ENCODE peak calls at places on chromosomes 6 and 20, in four cellular contexts. Y is RWPE1, O is fibroblast of lung, E is dorsolateral prefrontal cortex. R is an unnamed sample.

GRCh38 chr6:39555136-39555535 is 170.1 kb downstream of the KIF6 start:
- DNase-seq in Y (no peak), O (no peak), E (no peak), R (no peak)

GRCh38 chr6:1042583-1043457 is 269.1 kb upstream of the FOXQ1 start:
- DNase-seq in Y (no peak), O (no peak), E (no peak), R (no peak)

GRCh38 chr6:170150590-170150945 is 140.3 kb downstream of the DLL1 start:
- DNase-seq in Y (no peak), O (no peak), E (no peak), R (no peak)

GRCh38 chr6:11324453-11325023 is 92.1 kb upstream of the NEDD9 start:
- DNase-seq in Y (no peak), O (no peak), E (no peak), R (no peak)

GRCh38 chr6:28758046-28758817 is 165.6 kb downstream of the TRIM27 start:
- DNase-seq in Y (no peak), O (peak; percentile 47), E (no peak), R (peak; percentile 89)

GRCh38 chr20:36322131-36322530 is 16.0 kb downstream of the DLGAP4 start:
- DNase-seq in Y (no peak), O (no peak), E (no peak), R (no peak)

GRCh38 chr6:684831-685636 is 7.9 kb downstream of the EXOC2 start:
- DNase-seq in Y (no peak), O (peak; percentile 77), E (no peak), R (no peak)

GRCh38 chr6:39906318-39906761 is 27.9 kb downstream of the MOCS1 start:
- DNase-seq in Y (no peak), O (no peak), E (peak; percentile 38), R (no peak)

GRCh38 chr6:26437550-26437949 is 2.8 kb upstream of the BTN3A3 start:
- DNase-seq in Y (no peak), O (no peak), E (no peak), R (no peak)

GRCh38 chr20:51884561-51884960 is 82.2 kb upstream of the SALL4 start:
- DNase-seq in Y (no peak), O (peak; percentile 74), E (no peak), R (no peak)

GRCh38 chr6:28741363-28741762 is 182.4 kb downstream of the TRIM27 start:
- DNase-seq in Y (no peak), O (no peak), E (no peak), R (no peak)

GRCh38 chr6:25921525-25922203 is 8.8 kb downstream of the SLC17A2 start:
- DNase-seq in Y (no peak), O (no peak), E (no peak), R (no peak)

GRCh38 chr20:5602346-5602745 is 147.9 kb upstream of the SHLD1 start:
- DNase-seq in Y (no peak), O (peak; percentile 53), E (no peak), R (no peak)

GRCh38 chr6:139981066-139981624 is 606.7 kb upstream of the CITED2 start:
- DNase-seq in Y (no peak), O (peak; percentile 41), E (no peak), R (no peak)

GRCh38 chr6:28978959-28979561 is 26.1 kb downstream of the ZNF311 start:
- DNase-seq in Y (no peak), O (no peak), E (no peak), R (no peak)

GRCh38 chr20:50726955-50727791 is 4.2 kb upstream of the PARD6B start:
- DNase-seq in Y (no peak), O (no peak), E (no peak), R (no peak)

GRCh38 chr20:11012975-11013374 is 339.2 kb upstream of the JAG1 start:
- DNase-seq in Y (no peak), O (peak; percentile 66), E (no peak), R (no peak)

GRCh38 chr6:106114492-106114891 is 28.4 kb downstream of the PRDM1 start:
- DNase-seq in Y (no peak), O (no peak), E (no peak), R (no peak)

GRCh38 chr6:5095236-5095635 is 10.1 kb downstream of the PPP1R3G start:
- DNase-seq in Y (no peak), O (peak; percentile 77), E (no peak), R (no peak)

GRCh38 chr6:75488026-75488425 is 5.6 kb downstream of the FILIP1 start:
- DNase-seq in Y (no peak), O (peak; percentile 23), E (no peak), R (peak; percentile 61)

GRCh38 chr20:39112196-39112743 is 150.1 kb downstream of the DHX35 start:
- DNase-seq in Y (peak; percentile 93), O (peak; percentile 36), E (peak; percentile 46), R (peak; percentile 38)

GRCh38 chr6:7373739-7374138 is 15.8 kb downstream of the CAGE1 start:
- DNase-seq in Y (no peak), O (no peak), E (no peak), R (no peak)

GRCh38 chr6:125104425-125104824 is 49.1 kb upstream of the TPD52L1 start:
- DNase-seq in Y (no peak), O (peak; percentile 84), E (no peak), R (peak; percentile 91)

GRCh38 chr20:11305406-11305805 is 612.3 kb upstream of the BTBD3 start:
- DNase-seq in Y (no peak), O (peak; percentile 68), E (no peak), R (no peak)

GRCh38 chr6:169106176-169106575 is 147.5 kb downstream of the THBS2 start:
- DNase-seq in Y (no peak), O (peak; percentile 80), E (no peak), R (no peak)

GRCh38 chr6:42720739-42721138 is 1.7 kb downstream of the PRPH2 start:
- DNase-seq in Y (peak; percentile 48), O (peak; percentile 69), E (no peak), R (no peak)

GRCh38 chr6:3031857-3032256 is 32.2 kb downstream of the NQO2 start:
- DNase-seq in Y (no peak), O (no peak), E (no peak), R (no peak)

GRCh38 chr6:155117266-155117665 is 122.2 kb downstream of the TIAM2 start:
- DNase-seq in Y (no peak), O (peak; percentile 94), E (no peak), R (no peak)

GRCh38 chr6:107847844-107848802 is 24.0 kb upstream of the SCML4 start:
- DNase-seq in Y (peak; percentile 80), O (peak; percentile 69), E (peak; percentile 93), R (peak; percentile 89)

GRCh38 chr6:28383235-28384142 is 16.1 kb downstream of the ZSCAN12 start:
- DNase-seq in Y (peak; percentile 82), O (peak; percentile 83), E (peak; percentile 71), R (peak; percentile 51)

GRCh38 chr20:5377484-5377883 is 60.7 kb upstream of the PROKR2 start:
- DNase-seq in Y (no peak), O (no peak), E (no peak), R (no peak)

GRCh38 chr20:52494244-52494643 is 302.7 kb upstream of the ZFP64 start:
- DNase-seq in Y (peak; percentile 84), O (peak; percentile 99), E (no peak), R (peak; percentile 25)

GRCh38 chr6:105153676-105154075 is 26.1 kb downstream of the POPDC3 start:
- DNase-seq in Y (no peak), O (no peak), E (no peak), R (no peak)

DNA sequence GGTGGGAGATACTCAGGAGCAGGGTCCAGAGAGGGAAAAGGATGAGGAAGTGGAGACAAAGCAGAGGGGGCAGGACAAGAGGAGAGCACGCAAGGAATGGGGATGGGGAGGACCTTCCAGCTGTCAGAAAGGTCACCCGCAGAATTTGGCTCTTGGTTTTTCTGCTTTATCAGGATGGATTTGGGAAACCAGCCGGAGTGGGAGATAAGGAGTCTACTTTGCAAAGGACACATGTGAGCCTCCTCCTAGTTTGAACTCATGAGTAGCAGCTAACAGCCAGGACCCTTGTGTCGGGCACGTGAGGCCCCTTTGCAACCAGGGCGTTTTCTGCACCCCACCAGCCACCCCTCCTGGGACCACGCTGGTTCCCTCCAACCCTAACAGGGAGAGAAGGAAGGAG is 7.6 kb upstream of the MICA start:
- DNase-seq in Y (no peak), O (no peak), E (no peak), R (no peak)
- H3K27ac ChIP-seq in Y (no peak overlapping the region), O (peak overlapping the region; percentile 38), E (no peak overlapping the region), R (no peak overlapping the region)

DNA sequence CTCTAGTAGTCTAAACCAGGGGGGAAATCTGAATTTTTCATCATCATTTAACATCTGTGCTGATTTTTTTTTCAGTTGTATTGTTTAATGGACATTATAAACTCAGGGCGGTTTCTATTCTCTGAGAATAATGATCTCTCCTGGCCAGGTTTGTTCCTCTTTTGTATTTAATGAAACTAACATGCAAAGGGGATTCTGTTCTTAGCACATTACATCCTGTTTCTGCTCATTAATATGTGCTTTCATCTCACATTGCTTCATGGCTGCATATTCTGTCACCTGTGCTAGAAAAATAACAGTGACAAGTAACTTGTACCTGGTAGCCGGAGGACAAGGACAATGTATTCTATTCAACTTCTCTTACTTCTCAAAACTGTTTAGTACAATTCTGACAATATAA is 806 bp downstream of the HLA-DOB start:
- DNase-seq in Y (no peak), O (no peak), E (no peak), R (no peak)
- H3K27ac ChIP-seq in Y (no peak overlapping the region), O (no peak overlapping the region), E (no peak overlapping the region), R (no peak overlapping the region)

GRCh38 chr6:119390276-119390793 is 40.8 kb upstream of the MAN1A1 start:
- DNase-seq in Y (no peak), O (peak; percentile 41), E (no peak), R (no peak)
- H3K27ac ChIP-seq in Y (no peak overlapping the region), O (no peak overlapping the region), E (no peak overlapping the region), R (no peak overlapping the region)

DNA sequence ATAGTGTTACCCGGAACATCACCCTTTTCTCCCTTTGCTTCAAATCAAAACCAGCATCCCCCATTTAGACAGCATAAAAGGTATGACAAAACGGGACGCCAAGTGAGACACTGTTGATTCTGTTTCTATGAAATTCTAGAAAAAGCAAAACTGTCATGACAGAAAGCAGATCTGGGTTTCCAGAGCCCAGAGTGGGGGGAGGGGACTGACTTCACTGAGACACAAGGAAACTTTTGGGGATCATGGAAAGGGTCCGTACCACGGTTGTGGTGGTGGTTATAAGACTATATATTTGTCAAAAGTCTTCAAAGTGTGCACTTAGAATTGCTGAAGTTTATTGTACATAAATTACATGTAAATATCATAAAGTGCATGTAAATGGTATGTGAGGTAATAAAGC is 82.6 kb downstream of the SLC22A3 start:
- DNase-seq in Y (no peak), O (no peak), E (no peak), R (no peak)
- H3K27ac ChIP-seq in Y (no peak overlapping the region), O (no peak overlapping the region), E (no peak overlapping the region), R (no peak overlapping the region)

GRCh38 chr6:46926481-46926880 is 4.7 kb upstream of the ADGRF5 start:
- DNase-seq in Y (no peak), O (peak; percentile 82), E (no peak), R (no peak)
- H3K27ac ChIP-seq in Y (peak overlapping the region; percentile 77), O (peak overlapping the region; percentile 14), E (no peak overlapping the region), R (no peak overlapping the region)

R was measured in A673.